ENCODE peak calls at places on chromosomes 3 and 15, in seven cellular contexts. C is neuronal stem cell, R is mesenchymal stem cell, M is H9, A is IMR-90, X is H1, I is trophoblast cell. E is an unnamed sample.

GRCh38 chr3:101066776-101067175 is 73.6 kb upstream of the ABI3BP start:
- DNase-seq in C (no peak), R (peak), M (no peak), A (peak), X (no peak), I (peak), E (peak)

GRCh38 chr15:64461577-64462162 is 1.3 kb downstream of the ZNF609 start:
- DNase-seq in C (peak), R (no peak), M (peak), A (peak), X (no peak), I (no peak), E (peak)

GRCh38 chr3:182644800-182645433 is 148.4 kb upstream of the ATP11B start:
- DNase-seq in C (no peak), R (no peak), M (no peak), A (no peak), X (no peak), I (peak), E (no peak)

GRCh38 chr15:33315044-33315443 is 4.3 kb downstream of the RYR3 start:
- DNase-seq in C (no peak), R (no peak), M (no peak), A (no peak), X (no peak), I (no peak), E (no peak)

GRCh38 chr3:165725296-165725695 is 111.9 kb downstream of the BCHE start:
- DNase-seq in C (no peak), R (peak), M (no peak), A (no peak), X (no peak), I (no peak), E (no peak)

GRCh38 chr3:143288944-143289343 is 169.4 kb downstream of the CHST2 start:
- DNase-seq in C (no peak), R (no peak), M (no peak), A (no peak), X (no peak), I (no peak), E (no peak)

GRCh38 chr15:38688761-38689160 is 124.1 kb upstream of the RASGRP1 start:
- DNase-seq in C (no peak), R (no peak), M (no peak), A (no peak), X (no peak), I (peak), E (no peak)

GRCh38 chr3:11718582-11719405 is 75.1 kb upstream of the VGLL4 start:
- DNase-seq in C (peak), R (peak), M (no peak), A (peak), X (no peak), I (peak), E (peak)

GRCh38 chr3:167712445-167712844 is 22.2 kb downstream of the PDCD10 start:
- DNase-seq in C (no peak), R (no peak), M (no peak), A (no peak), X (no peak), I (no peak), E (no peak)

GRCh38 chr15:65355173-65355982 is 22.4 kb downstream of the IGDCC3 start:
- DNase-seq in C (peak), R (peak), M (peak), A (no peak), X (no peak), I (peak), E (peak)

GRCh38 chr15:75775296-75776074 is 62.8 kb upstream of the CSPG4 start:
- DNase-seq in C (no peak), R (peak), M (peak), A (no peak), X (no peak), I (peak), E (peak)

GRCh38 chr3:17030956-17031652 is 146.3 kb downstream of the PLCL2 start:
- DNase-seq in C (no peak), R (peak), M (no peak), A (no peak), X (no peak), I (no peak), E (no peak)

GRCh38 chr3:114745322-114746240 is 401.5 kb downstream of the ZBTB20 start:
- DNase-seq in C (no peak), R (peak), M (no peak), A (peak), X (no peak), I (peak), E (no peak)

GRCh38 chr15:97684249-97684648 is 276.3 kb upstream of the ARRDC4 start:
- DNase-seq in C (no peak), R (no peak), M (no peak), A (no peak), X (no peak), I (no peak), E (no peak)

GRCh38 chr3:33438871-33439270 is 1.3 kb downstream of the UBP1 start:
- DNase-seq in C (no peak), R (peak), M (no peak), A (peak), X (no peak), I (peak), E (no peak)

GRCh38 chr3:69020424-69020823 is 6.9 kb upstream of the EOGT start:
- DNase-seq in C (no peak), R (peak), M (no peak), A (no peak), X (no peak), I (no peak), E (no peak)

GRCh38 chr3:59866076-59866475 is 816.3 kb upstream of the CFAP20DC start:
- DNase-seq in C (no peak), R (no peak), M (no peak), A (no peak), X (no peak), I (no peak), E (no peak)

GRCh38 chr3:195081242-195081963 is 189.6 kb downstream of the XXYLT1 start:
- DNase-seq in C (no peak), R (peak), M (no peak), A (peak), X (no peak), I (no peak), E (no peak)

GRCh38 chr15:87340370-87340769 is 916.2 kb downstream of the NTRK3 start:
- DNase-seq in C (no peak), R (no peak), M (no peak), A (no peak), X (no peak), I (no peak), E (no peak)

GRCh38 chr3:60792287-60792852 is 458.9 kb downstream of the FHIT start:
- DNase-seq in C (no peak), R (no peak), M (no peak), A (no peak), X (no peak), I (peak), E (no peak)

GRCh38 chr3:79467721-79468120 is 300.1 kb downstream of the ROBO1 start:
- DNase-seq in C (no peak), R (no peak), M (peak), A (no peak), X (peak), I (no peak), E (peak)

GRCh38 chr3:15631426-15632211 is 30.1 kb downstream of the BTD start:
- DNase-seq in C (no peak), R (peak), M (peak), A (peak), X (no peak), I (no peak), E (peak)

GRCh38 chr3:170792511-170792910 is 77.5 kb downstream of the RPL22L1 start:
- DNase-seq in C (no peak), R (peak), M (no peak), A (peak), X (no peak), I (no peak), E (no peak)

GRCh38 chr3:44355634-44356033 is 17.1 kb downstream of the TCAIM start:
- DNase-seq in C (no peak), R (peak), M (no peak), A (peak), X (no peak), I (no peak), E (no peak)

GRCh38 chr15:74541494-74542191 is 623 bp downstream of the ARID3B start:
- DNase-seq in C (peak), R (peak), M (peak), A (peak), X (no peak), I (peak), E (peak)

GRCh38 chr3:115667175-115668065 is 44.1 kb downstream of the GAP43 start:
- DNase-seq in C (no peak), R (peak), M (peak), A (no peak), X (no peak), I (no peak), E (peak)

GRCh38 chr15:74397239-74398068 is 30.0 kb upstream of the CYP11A1 start:
- DNase-seq in C (no peak), R (no peak), M (no peak), A (no peak), X (no peak), I (peak), E (no peak)

GRCh38 chr3:166478356-166478755 is 641.1 kb upstream of the BCHE start:
- DNase-seq in C (no peak), R (no peak), M (no peak), A (no peak), X (no peak), I (no peak), E (no peak)

GRCh38 chr3:45123841-45124269 is 22.3 kb downstream of the CDCP1 start:
- DNase-seq in C (no peak), R (peak), M (no peak), A (peak), X (peak), I (no peak), E (peak)

GRCh38 chr15:28051920-28052633 is 47.0 kb downstream of the OCA2 start:
- DNase-seq in C (no peak), R (no peak), M (no peak), A (no peak), X (no peak), I (no peak), E (peak)

GRCh38 chr3:125641901-125642300 is 46.6 kb upstream of the OSBPL11 start:
- DNase-seq in C (no peak), R (no peak), M (no peak), A (no peak), X (no peak), I (peak), E (no peak)

GRCh38 chr15:76963596-76963995 is 31.3 kb upstream of the PSTPIP1 start:
- DNase-seq in C (no peak), R (no peak), M (peak), A (no peak), X (no peak), I (no peak), E (peak)

GRCh38 chr3:23594066-23594465 is 211.7 kb upstream of the UBE2E1 start:
- DNase-seq in C (no peak), R (peak), M (no peak), A (no peak), X (no peak), I (peak), E (peak)

GRCh38 chr3:23591374-23591773 is 214.4 kb upstream of the UBE2E1 start:
- DNase-seq in C (no peak), R (no peak), M (no peak), A (no peak), X (no peak), I (no peak), E (no peak)

GRCh38 chr3:23594897-23595670 is 210.7 kb upstream of the UBE2E1 start:
- DNase-seq in C (no peak), R (peak), M (no peak), A (peak), X (no peak), I (no peak), E (no peak)

GRCh38 chr3:23590874-23591273 is 214.9 kb upstream of the UBE2E1 start:
- DNase-seq in C (no peak), R (no peak), M (no peak), A (no peak), X (no peak), I (no peak), E (no peak)

GRCh38 chr3:23592961-23593931 is 212.5 kb upstream of the UBE2E1 start:
- DNase-seq in C (no peak), R (no peak), M (no peak), A (no peak), X (no peak), I (no peak), E (no peak)
- H3K27ac ChIP-seq in C (no peak), R (no peak), M (no peak), A (no peak), X (no peak), I (no peak), E (no peak)

GRCh38 chr3:134699141-134699711 is 48.4 kb upstream of the KY start:
- DNase-seq in C (no peak), R (no peak), M (no peak), A (no peak), X (no peak), I (no peak), E (no peak)
- H4K8ac ChIP-seq in C (no peak), R (no peak), M (no peak), A (no peak), X (no peak), I (no peak), E (no peak)

DNA sequence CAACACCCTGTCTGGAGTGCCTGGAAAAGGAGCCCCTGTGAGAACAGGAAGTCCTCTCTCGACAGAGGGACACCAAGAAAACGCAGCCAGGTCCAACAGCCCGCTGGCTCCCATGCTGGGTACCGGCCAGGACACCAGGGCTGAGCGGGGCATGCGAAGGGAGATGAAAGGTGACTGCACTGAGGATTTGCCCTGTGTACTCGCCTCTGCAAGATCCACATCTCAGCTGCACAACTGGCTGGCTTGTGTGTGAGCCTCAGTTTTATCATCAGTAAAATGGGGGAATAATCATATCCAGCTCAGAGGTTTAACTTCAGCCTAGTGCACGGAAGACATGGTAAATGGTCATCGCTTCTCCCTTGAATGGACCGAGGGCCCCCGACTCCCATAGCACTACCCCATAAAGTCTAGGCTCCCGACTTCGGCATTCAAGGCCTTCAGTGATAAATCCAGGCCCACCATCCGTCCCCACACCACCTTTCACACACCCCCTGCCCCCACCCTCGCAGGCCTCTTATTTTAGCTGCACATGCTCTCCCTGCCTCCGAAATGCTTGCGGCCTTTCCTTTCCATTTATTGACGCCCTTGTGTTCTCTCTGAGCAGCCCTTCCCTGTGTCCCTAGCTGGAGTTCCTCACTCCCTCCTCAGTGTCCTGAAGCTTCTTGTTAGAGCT is 15.8 kb downstream of the ISG20 start:
- DNase-seq in C (no peak), R (no peak), M (no peak), A (no peak), X (no peak), I (no peak), E (no peak)
- H3K4ac ChIP-seq in C (no peak), R (no peak), M (no peak), A (no peak), X (no peak), I (no peak), E (no peak)

GRCh38 chr3:42162462-42162861 is 71.3 kb downstream of the TRAK1 start:
- DNase-seq in C (no peak), R (no peak), M (no peak), A (no peak), X (no peak), I (peak), E (no peak)

GRCh38 chr3:42159147-42159546 is 68.0 kb downstream of the TRAK1 start:
- DNase-seq in C (no peak), R (no peak), M (no peak), A (no peak), X (no peak), I (no peak), E (no peak)

GRCh38 chr3:42157915-42158538 is 66.9 kb downstream of the TRAK1 start:
- DNase-seq in C (no peak), R (no peak), M (no peak), A (peak), X (no peak), I (peak), E (no peak)

GRCh38 chr3:42161050-42161935 is 70.1 kb downstream of the TRAK1 start:
- DNase-seq in C (no peak), R (peak), M (no peak), A (peak), X (no peak), I (peak), E (no peak)

DNA sequence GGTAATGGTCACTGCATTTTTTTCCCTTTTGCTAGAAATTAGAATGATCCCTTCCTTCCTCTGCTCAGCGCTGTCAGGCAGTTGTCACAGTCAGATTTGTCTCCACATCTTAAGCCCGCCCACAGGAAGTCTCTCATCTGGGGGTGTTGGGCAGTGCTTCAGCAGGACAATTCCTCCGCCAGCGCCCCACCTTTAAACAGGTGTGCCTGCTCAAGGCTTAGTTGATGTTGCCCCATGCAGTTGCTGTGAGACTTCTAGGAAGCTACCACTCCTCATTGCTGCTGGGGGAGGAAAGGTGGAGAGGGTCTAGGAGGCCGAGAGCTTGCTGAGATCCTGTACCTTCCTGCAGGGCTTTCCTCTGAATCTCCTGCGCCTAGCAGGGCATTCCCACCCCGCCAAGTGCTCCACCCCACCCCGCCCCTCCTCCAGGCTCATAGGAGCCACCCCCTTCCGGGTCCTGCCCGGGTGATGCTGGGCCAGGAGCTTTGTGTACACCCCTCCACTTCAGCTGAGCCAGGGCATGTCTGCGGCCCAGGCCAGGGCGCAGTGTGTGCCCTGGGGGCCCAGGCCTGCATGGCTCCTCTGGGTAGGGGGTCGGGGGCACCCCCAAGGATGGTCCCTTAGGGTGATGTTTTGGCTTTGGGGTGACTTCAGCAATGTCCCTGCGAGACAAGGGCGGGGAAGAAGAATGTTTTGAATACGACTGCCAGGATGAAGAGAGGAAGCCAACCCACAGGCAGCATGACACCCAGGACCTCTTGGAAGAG is 68.7 kb downstream of the TRAK1 start:
- DNase-seq in C (peak), R (peak), M (peak), A (no peak), X (peak), I (peak), E (peak)
- H3K27ac ChIP-seq in C (peak), R (peak), M (peak), A (peak), X (peak), I (peak), E (peak)

DNA sequence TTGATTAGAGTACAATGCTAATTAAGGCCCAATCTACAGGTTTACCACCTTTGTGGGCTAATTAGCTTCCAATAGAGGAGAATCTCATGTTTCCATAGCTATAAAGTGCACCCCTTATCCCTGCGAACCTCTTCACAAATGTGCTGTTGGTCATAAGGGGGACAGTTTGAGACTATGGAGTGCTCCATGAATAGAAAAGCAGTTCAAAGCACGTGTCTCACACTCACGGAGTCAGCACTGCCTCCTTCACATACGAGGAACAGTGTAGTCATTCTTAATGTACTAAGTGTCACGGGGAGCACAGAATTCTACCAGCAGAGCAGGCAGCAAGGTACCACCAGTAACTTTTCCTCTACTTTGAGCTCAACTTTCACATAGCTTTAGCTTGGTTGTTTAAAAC is 62.1 kb downstream of the ETV5 start:
- DNase-seq in C (no peak), R (no peak), M (no peak), A (no peak), X (no peak), I (no peak), E (no peak)
- H4K8ac ChIP-seq in C (no peak), R (no peak), M (no peak), A (no peak), X (no peak), I (no peak), E (no peak)

DNA sequence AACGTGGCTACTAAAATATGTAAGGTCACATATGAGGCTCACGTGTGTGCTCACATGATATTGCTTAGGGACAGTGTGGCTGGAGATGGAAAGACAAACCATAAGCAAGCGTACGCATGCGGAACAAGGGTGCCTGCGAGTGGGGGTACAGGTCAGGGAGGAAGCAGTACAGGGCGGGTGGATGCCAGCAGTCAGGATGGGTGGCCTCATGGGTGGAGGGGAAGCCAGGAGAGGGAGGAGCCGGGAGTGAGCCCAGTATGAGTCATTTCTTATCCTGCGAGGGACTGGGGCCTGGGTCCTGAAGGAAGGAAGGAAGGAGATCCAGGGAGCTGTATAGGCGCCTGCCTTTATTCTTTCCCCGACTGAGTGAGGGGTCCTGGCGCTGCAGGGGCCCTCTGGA is 42.0 kb upstream of the CGNL1 start:
- DNase-seq in C (no peak), R (peak), M (no peak), A (peak), X (no peak), I (no peak), E (peak)
- H3K4ac ChIP-seq in C (no peak), R (no peak), M (no peak), A (peak), X (no peak), I (no peak), E (no peak)